ENCODE peak calls at places on chromosomes 1 and 21, in four cellular contexts. One of them, this sample, is unnamed.

GRCh38 chr1:197774691-197775281 is 494 bp downstream of the DENND1B start:
- DNase-seq in HAP-1: peak
- DNase-seq in NCI-H748 treated with DMSO at 0.1 percent for 48 hours: no peak
- DNase-seq in HT1080: peak
- DNase-seq in this sample: peak

GRCh38 chr1:244010191-244010590 is 40.9 kb upstream of the ZBTB18 start:
- DNase-seq in HAP-1: no peak
- DNase-seq in NCI-H748 treated with DMSO at 0.1 percent for 48 hours: no peak
- DNase-seq in HT1080: peak
- DNase-seq in this sample: peak

GRCh38 chr1:168112673-168113305 is 23.9 kb downstream of the GPR161 start:
- DNase-seq in HAP-1: peak
- DNase-seq in NCI-H748 treated with DMSO at 0.1 percent for 48 hours: no peak
- DNase-seq in HT1080: peak
- DNase-seq in this sample: peak

GRCh38 chr1:98053471-98054366 is 132.9 kb upstream of the DPYD start:
- DNase-seq in HAP-1: peak
- DNase-seq in NCI-H748 treated with DMSO at 0.1 percent for 48 hours: peak
- DNase-seq in HT1080: no peak
- DNase-seq in this sample: peak

GRCh38 chr1:29991025-29991424 is 732.4 kb downstream of the MATN1 start:
- DNase-seq in HAP-1: no peak
- DNase-seq in NCI-H748 treated with DMSO at 0.1 percent for 48 hours: no peak
- DNase-seq in HT1080: no peak
- DNase-seq in this sample: peak

GRCh38 chr21:41606706-41607105 is 98.7 kb upstream of the TMPRSS2 start:
- DNase-seq in HAP-1: no peak
- DNase-seq in NCI-H748 treated with DMSO at 0.1 percent for 48 hours: no peak
- DNase-seq in HT1080: no peak
- DNase-seq in this sample: no peak

GRCh38 chr1:230940848-230941247 is 37.8 kb downstream of the TTC13 start:
- DNase-seq in HAP-1: no peak
- DNase-seq in NCI-H748 treated with DMSO at 0.1 percent for 48 hours: no peak
- DNase-seq in HT1080: no peak
- DNase-seq in this sample: no peak

GRCh38 chr1:72433591-72433990 is 151.3 kb upstream of the NEGR1 start:
- DNase-seq in HAP-1: no peak
- DNase-seq in NCI-H748 treated with DMSO at 0.1 percent for 48 hours: no peak
- DNase-seq in HT1080: no peak
- DNase-seq in this sample: no peak

GRCh38 chr1:79235221-79236002 is 228.9 kb upstream of the ADGRL4 start:
- DNase-seq in HAP-1: no peak
- DNase-seq in NCI-H748 treated with DMSO at 0.1 percent for 48 hours: no peak
- DNase-seq in HT1080: peak
- DNase-seq in this sample: no peak

GRCh38 chr1:161381707-161382106 is 14.0 kb upstream of the CFAP126 start:
- DNase-seq in HAP-1: no peak
- DNase-seq in NCI-H748 treated with DMSO at 0.1 percent for 48 hours: no peak
- DNase-seq in HT1080: peak
- DNase-seq in this sample: no peak

GRCh38 chr1:117363591-117364048 is 3.6 kb upstream of the MAN1A2 start:
- DNase-seq in HAP-1: no peak
- DNase-seq in NCI-H748 treated with DMSO at 0.1 percent for 48 hours: no peak
- DNase-seq in HT1080: no peak
- DNase-seq in this sample: no peak

GRCh38 chr1:229563241-229563640 is 4.7 kb upstream of the ABCB10 start:
- DNase-seq in HAP-1: no peak
- DNase-seq in NCI-H748 treated with DMSO at 0.1 percent for 48 hours: no peak
- DNase-seq in HT1080: no peak
- DNase-seq in this sample: no peak

GRCh38 chr21:42653492-42654061 is at the start of gene PDE9A:
- DNase-seq in HAP-1: peak
- DNase-seq in NCI-H748 treated with DMSO at 0.1 percent for 48 hours: peak
- DNase-seq in HT1080: no peak
- DNase-seq in this sample: no peak

GRCh38 chr1:198937231-198938031 is 298.6 kb downstream of the PTPRC start:
- DNase-seq in HAP-1: peak
- DNase-seq in NCI-H748 treated with DMSO at 0.1 percent for 48 hours: peak
- DNase-seq in HT1080: peak
- DNase-seq in this sample: peak